ENCODE peak calls at places on chromosomes 12 and 14, in four cellular contexts. A is K562, Y is IMR-90, O is GM12878. N is an unnamed sample.

GRCh38 chr14:61718039-61718438 is 22.7 kb downstream of the HIF1A start:
- DNase-seq in A (no peak), Y (no peak), O (no peak), N (no peak)

GRCh38 chr14:69088523-69089445 is 64.1 kb downstream of the DCAF5 start:
- DNase-seq in A (no peak), Y (peak), O (no peak), N (no peak)

GRCh38 chr14:30272848-30273563 is 286.0 kb upstream of the G2E3 start:
- DNase-seq in A (no peak), Y (no peak), O (no peak), N (no peak)

GRCh38 chr12:54616933-54617535 is 17.7 kb downstream of the LACRT start:
- DNase-seq in A (no peak), Y (no peak), O (no peak), N (no peak)

GRCh38 chr14:91926131-91926890 is 21.2 kb downstream of the FBLN5 start:
- DNase-seq in A (no peak), Y (no peak), O (no peak), N (no peak)

GRCh38 chr12:55820679-55821078 is 2.8 kb downstream of the ORMDL2 start:
- DNase-seq in A (peak), Y (no peak), O (no peak), N (no peak)

GRCh38 chr12:22856120-22856699 is 231.2 kb downstream of the ETNK1 start:
- DNase-seq in A (peak), Y (peak), O (no peak), N (peak)

GRCh38 chr12:108793756-108794441 is 62.6 kb upstream of the CORO1C start:
- DNase-seq in A (no peak), Y (no peak), O (no peak), N (no peak)

GRCh38 chr12:57479376-57480115 is at the start of gene ARHGAP9:
- DNase-seq in A (no peak), Y (peak), O (peak), N (no peak)

GRCh38 chr12:40597133-40597532 is 95.1 kb upstream of the CNTN1 start:
- DNase-seq in A (no peak), Y (no peak), O (no peak), N (no peak)

GRCh38 chr12:73181244-73181643 is 909.1 kb downstream of the TRHDE start:
- DNase-seq in A (no peak), Y (no peak), O (no peak), N (no peak)

GRCh38 chr12:67456281-67456918 is 187.2 kb downstream of the CAND1 start:
- DNase-seq in A (no peak), Y (peak), O (no peak), N (no peak)

GRCh38 chr12:103687262-103687661 is 100.2 kb downstream of the STAB2 start:
- DNase-seq in A (no peak), Y (no peak), O (no peak), N (no peak)

GRCh38 chr12:130617219-130617618 is 98.9 kb downstream of the RIMBP2 start:
- DNase-seq in A (no peak), Y (no peak), O (no peak), N (no peak)

GRCh38 chr14:73553845-73554244 is 4.9 kb downstream of the HEATR4 start:
- DNase-seq in A (no peak), Y (no peak), O (no peak), N (no peak)

GRCh38 chr12:132284071-132284492 is 45.3 kb downstream of the GALNT9 start:
- DNase-seq in A (no peak), Y (peak), O (no peak), N (peak)

GRCh38 chr12:67426067-67426466 is 156.9 kb downstream of the CAND1 start:
- DNase-seq in A (no peak), Y (peak), O (no peak), N (no peak)

GRCh38 chr12:101372431-101372830 is 35.1 kb downstream of the ARL1 start:
- DNase-seq in A (no peak), Y (no peak), O (no peak), N (no peak)

GRCh38 chr12:59113831-59114273 is 193.5 kb upstream of the LRIG3 start:
- DNase-seq in A (peak), Y (peak), O (peak), N (peak)

GRCh38 chr14:65184032-65184764 is 81.9 kb upstream of the MAX start:
- DNase-seq in A (no peak), Y (peak), O (no peak), N (no peak)

DNA sequence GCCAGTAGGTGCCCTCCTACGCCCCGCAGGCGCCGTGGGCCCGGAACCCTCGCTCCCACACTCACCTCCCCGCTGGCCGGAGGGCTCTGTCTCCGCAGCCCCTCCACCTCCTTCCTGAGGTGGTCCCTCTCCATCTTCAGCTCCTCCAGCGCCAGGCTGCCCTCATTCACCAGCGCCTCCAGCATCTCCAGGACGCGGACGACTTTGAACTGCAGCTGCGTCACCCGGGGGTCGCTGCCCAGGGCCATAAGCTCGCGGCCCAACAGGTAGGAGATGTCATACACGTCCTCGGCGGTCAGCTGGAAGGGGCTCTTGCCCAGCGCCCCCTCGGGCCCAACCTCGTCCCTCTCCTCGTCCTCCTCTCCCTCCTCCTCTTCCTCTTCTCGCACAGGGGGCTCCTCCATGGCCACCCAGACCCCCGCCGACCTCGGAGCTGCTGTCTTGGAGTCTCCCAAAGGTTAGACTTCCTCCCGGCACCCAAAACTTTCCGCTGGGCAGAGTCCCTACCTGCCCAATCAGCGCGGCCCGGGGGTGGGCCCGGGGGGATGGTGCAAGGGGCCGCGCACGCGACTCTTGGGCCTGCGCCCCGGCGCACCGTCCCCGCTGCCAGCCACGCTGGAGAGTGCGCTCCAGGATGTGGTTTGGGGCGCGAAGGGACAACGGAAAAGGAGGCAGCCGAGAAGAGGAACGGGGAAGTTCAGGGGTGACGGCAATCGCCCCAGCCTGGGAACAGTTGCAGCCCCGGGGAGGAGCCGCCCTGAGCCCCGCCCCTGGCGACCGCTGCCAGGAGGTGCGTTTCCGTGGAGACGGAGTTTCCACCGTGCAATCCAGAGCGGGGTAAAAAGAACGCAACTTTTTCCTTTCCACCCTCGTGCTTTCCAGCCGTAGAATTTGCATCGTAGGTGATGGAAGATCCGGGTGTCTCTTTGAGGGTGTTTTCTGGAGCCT is at the start of gene RILPL2:
- DNase-seq in A (peak), Y (peak), O (peak), N (peak)
- TF ChIP-seq POLR2A in A (peak), Y (no peak), O (peak), N (no peak)

DNA sequence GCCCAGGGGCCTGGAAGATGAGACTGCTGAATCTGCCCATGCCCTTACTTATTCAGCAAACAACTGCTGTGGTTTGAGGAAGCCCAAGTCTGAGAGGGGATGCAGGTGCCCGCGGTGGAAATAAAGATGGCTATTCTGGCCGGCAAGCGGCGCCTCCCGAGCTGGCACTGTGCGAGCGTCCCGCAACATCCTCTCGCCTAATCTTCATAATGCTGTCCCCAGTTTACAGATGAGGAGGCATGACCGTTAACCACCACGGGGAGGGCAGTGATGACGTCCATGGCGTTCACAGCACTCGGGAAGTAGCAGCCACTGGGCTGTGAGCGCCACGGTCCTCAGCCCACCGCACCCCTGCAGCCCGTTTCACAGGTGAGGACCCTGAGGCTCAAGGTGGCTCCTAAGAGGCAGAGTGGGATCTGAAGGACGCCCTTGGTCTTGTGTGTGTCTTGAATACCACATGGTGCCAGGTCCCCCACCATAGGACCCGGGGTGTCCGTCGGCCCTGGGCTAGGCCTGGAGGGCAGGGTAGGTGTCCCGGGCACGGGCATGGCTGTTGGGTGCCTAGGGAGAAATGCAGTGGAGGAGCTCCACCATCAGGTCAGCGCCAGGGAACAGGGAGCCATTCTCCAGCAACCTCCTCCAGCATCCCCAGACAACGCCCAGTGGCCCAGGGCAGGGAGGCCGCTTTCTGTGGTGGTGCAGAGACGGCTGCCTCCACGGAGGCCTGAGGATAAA is 20.2 kb downstream of the CHGA start:
- DNase-seq in A (no peak), Y (no peak), O (no peak), N (no peak)
- TF ChIP-seq FOS in A (no peak), Y (no peak), O (no peak), N (no peak)

GRCh38 chr14:71320734-71321555 is 413.7 kb downstream of the PCNX1 start:
- DNase-seq in A (peak), Y (peak), O (no peak), N (peak)
- TF ChIP-seq POLR2A in A (no peak), Y (peak), O (peak), N (no peak)

GRCh38 chr12:62604373-62604772 is 137.7 kb downstream of the MON2 start:
- DNase-seq in A (no peak), Y (no peak), O (no peak), N (no peak)
- TF ChIP-seq FOS in A (no peak), Y (no peak), O (no peak), N (no peak)

DNA sequence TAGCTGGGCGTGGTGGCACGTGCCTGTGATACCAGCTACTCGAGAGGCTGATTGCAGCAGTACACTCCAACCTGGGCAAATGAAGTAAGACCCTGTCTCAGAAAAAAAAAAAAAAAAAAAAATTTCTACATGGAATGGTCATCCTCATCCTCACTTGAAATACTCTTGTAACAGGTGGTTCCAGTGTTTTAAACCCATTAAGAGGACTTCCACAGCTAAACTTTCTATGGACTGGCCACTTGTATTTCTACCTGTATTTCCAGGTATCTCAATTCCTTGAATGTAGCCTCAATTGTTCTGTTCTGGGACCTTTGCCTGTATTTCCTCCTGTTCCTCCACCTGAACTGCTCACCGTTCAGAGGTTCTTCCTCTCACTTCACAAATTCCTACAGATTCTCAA is 11.8 kb upstream of the PHLDA1 start:
- DNase-seq in A (no peak), Y (no peak), O (no peak), N (no peak)
- TF ChIP-seq POLR2A in A (peak), Y (no peak), O (no peak), N (no peak)

DNA sequence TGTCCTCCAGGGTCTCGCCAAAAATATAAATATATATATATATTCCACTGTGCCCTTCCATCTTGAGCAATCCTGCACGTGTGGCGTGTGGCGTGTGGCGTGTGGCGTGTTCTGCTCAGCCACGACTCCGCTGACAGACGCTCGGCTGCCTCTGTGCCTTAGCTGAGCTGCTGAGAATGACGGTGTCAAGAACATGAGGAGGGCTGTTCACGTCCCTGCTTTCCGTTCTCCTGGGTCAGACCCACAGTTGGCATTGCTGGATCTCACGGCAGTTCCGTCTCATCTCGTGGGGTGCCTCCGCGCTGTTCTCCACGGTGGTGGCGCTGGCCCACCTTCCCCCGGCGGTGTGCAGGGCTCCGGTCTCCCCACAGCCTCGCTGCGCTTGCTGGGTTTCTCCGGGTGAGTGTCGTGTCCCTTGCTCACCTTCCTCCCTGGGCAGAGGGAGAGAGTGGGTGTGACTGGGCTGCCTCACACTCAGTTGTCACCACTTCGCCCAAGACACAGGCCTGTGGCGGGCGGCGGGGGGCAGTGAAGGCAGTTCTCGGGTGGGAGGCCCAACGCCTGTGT is 9.4 kb downstream of the GPR132 start:
- DNase-seq in A (no peak), Y (no peak), O (no peak), N (no peak)
- TF ChIP-seq FOS in A (no peak), Y (no peak), O (no peak), N (no peak)

GRCh38 chr12:6765634-6766581 is at the start of gene PTMS:
- DNase-seq in A (peak), Y (peak), O (no peak), N (peak)
- TF ChIP-seq POLR2A in A (peak), Y (peak), O (peak), N (peak)

DNA sequence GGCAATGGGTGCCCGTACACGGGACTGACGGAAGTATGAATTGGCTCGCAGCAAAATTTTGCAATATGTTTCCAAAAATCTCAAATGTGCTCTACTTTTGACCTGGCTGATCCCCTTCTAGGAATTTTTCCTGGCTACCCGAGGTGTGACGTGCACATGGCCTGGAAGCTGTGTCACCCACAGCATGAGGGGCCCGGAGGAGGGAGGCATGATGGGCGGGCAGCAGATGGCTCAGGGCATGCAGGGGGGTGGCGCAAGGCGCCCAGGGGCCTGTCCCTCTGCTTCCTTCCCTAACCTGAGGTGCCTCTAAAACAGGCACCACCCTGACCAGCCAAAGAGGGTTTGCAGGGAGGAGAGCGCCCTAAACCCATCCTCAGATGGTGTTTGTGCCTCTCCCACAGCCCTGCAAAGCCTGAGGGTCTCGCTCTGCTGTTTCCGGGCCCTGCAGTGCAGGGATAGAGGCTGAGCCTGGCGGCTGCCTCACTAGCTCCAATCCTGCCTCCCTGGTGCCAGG is 6.7 kb downstream of the GPR132 start:
- DNase-seq in A (no peak), Y (no peak), O (no peak), N (no peak)
- TF ChIP-seq FOS in A (no peak), Y (no peak), O (no peak), N (no peak)

GRCh38 chr14:96037891-96038557 is 1.1 kb upstream of the C14orf132 start:
- DNase-seq in A (no peak), Y (no peak), O (no peak), N (no peak)

GRCh38 chr14:96039633-96040311 is 610 bp downstream of the C14orf132 start:
- DNase-seq in A (peak), Y (peak), O (no peak), N (peak)

GRCh38 chr14:96038558-96038919 is 623 bp upstream of the C14orf132 start:
- DNase-seq in A (no peak), Y (no peak), O (no peak), N (peak)

GRCh38 chr14:96040836-96041371 is 1.7 kb downstream of the C14orf132 start:
- DNase-seq in A (no peak), Y (peak), O (no peak), N (no peak)

DNA sequence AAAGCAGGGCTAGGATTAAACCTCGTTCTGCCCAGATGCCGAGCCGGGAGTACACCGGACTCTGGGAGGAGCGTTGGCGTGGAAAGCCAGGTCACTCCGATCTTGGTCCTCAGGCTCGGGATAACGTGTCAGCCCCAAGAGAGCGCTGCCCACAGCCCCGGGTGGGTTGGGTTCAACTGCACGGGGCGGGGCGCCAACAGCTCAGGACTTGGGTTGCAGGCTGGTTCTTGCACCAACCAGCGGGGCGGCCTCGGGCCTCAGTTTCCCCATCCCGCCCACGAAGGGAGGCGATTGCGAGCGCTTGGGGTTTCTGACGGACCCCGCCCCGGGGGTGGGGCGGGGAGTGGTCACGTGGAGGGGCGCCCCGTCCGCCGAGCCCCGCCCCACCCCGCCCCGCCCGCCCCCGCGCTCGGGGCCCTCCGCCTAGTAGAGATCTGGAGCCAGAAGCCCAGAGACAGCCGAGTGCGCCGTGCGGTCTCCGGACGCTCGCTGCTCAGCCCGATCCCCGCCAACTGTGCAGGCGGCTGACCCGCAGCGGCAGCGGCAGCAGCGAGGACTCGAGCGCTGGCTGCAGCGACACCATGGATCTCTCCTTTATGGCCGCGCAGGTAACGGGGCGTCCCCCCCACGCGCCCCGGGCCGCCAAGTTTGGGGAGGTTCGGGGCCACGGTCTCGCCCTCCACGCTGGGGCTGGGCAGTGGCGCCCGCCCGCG is at the start of gene C14orf132:
- DNase-seq in A (peak), Y (peak), O (no peak), N (peak)
- TF ChIP-seq POLR2A in A (no peak), Y (peak), O (peak), N (no peak)

DNA sequence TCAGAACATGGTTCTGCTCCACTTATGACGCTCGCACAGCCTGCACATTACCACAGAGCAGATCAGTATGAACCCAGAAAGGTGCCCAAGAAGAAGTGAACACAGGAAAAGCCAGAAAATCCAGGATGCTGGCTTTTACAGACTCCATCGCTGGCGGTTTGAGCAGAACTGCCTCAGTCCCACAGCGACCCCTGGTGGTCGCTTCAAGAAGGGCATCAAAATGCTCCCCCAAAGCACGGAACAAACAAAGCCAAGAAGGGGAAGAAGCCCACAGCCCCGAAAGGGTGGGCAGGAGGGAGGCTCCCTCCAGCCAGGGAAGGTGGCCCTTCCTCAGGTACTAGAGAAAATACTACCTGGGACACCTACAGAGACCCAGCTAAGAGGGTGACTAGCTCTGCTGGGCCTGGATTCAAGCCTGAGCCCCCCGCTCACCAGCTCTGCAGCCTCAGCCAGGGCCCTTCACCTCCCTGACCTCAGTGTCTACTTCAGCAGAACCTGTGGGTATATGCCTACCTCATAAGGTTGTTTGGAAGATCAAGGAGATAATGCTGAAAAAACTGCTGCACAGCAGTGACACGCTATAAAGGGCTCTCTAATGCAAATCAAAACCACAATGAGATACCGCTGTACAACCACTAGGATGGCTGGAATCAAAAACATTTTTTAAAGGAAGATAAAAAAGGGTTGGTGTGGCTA is 98.1 kb downstream of the NCOR2 start:
- DNase-seq in A (peak), Y (no peak), O (no peak), N (no peak)
- TF ChIP-seq FOS in A (no peak), Y (no peak), O (no peak), N (no peak)

N was measured in endothelial cell of umbilical vein.